ENCODE peak calls at places on chromosomes 6 and 20, in six cellular contexts. H, T, C, F, S and Y are unnamed samples.

GRCh38 chr6:22030730-22031619 is 265.9 kb downstream of the PRL start:
- DNase-seq in T (no peak), C (no peak), S (no peak), F (no peak), H (no peak), Y (no peak)

GRCh38 chr6:134727068-134727467 is 222.8 kb downstream of the ALDH8A1 start:
- DNase-seq in T (peak; percentile 16), S (no peak), F (no peak), C (no peak), H (no peak), Y (no peak)

GRCh38 chr6:137949686-137950390 is 82.8 kb downstream of the TNFAIP3 start:
- DNase-seq in T (no peak), F (no peak), C (no peak), S (no peak), H (no peak), Y (no peak)

GRCh38 chr6:133990321-133990720 is 37.3 kb downstream of the TBPL1 start:
- DNase-seq in S (no peak), F (no peak), T (no peak), C (no peak), H (no peak), Y (no peak)

GRCh38 chr20:34334654-34335407 is 28.2 kb upstream of the ITCH start:
- DNase-seq in S (no peak), T (no peak), C (no peak), F (no peak), H (peak; percentile 18), Y (peak; percentile 28)

GRCh38 chr20:46683939-46684750 is 5.1 kb downstream of the TP53RK start:
- DNase-seq in T (peak; percentile 89), S (peak; percentile 76), C (peak; percentile 69), H (peak; percentile 54), F (no peak), Y (no peak)

GRCh38 chr20:47934761-47935160 is 149.5 kb upstream of the SULF2 start:
- DNase-seq in S (no peak), T (no peak), H (no peak), C (no peak), F (no peak), Y (no peak)

GRCh38 chr20:2616634-2617033 is 35.8 kb upstream of the NOP56 start:
- DNase-seq in F (no peak), C (no peak), T (no peak), H (no peak), S (no peak), Y (no peak)

GRCh38 chr6:132698608-132699007 is 15.2 kb downstream of the VNN1 start:
- DNase-seq in T (no peak), F (no peak), H (no peak), S (no peak), C (no peak), Y (no peak)

GRCh38 chr6:163728442-163729126 is 314.1 kb downstream of the QKI start:
- DNase-seq in T (no peak), H (no peak), C (no peak), F (no peak), S (no peak), Y (no peak)

GRCh38 chr20:63495771-63496403 is 3.0 kb downstream of the EEF1A2 start:
- DNase-seq in F (peak; percentile 49), C (peak; percentile 29), S (no peak), T (peak; percentile 24), H (peak; percentile 75), Y (peak; percentile 80)

GRCh38 chr20:13029687-13030510 is 21.1 kb downstream of the SPTLC3 start:
- DNase-seq in S (peak; percentile 93), H (no peak), F (no peak), T (peak; percentile 92), C (peak; percentile 98), Y (peak; percentile 69)

GRCh38 chr6:70371454-70372105 is 41.7 kb upstream of the FAM135A start:
- DNase-seq in H (no peak), F (peak; percentile 8), S (no peak), T (peak; percentile 87), C (peak; percentile 74), Y (no peak)

GRCh38 chr6:42411431-42411830 is 40.3 kb downstream of the TRERF1 start:
- DNase-seq in C (no peak), F (no peak), T (no peak), H (no peak), S (no peak), Y (no peak)

GRCh38 chr6:33577718-33578117 is 2.4 kb downstream of the BAK1 start:
- DNase-seq in T (no peak), S (no peak), F (no peak), C (no peak), H (no peak), Y (no peak)

GRCh38 chr6:786946-787763 is 94.2 kb upstream of the EXOC2 start:
- DNase-seq in T (peak; percentile 10), F (peak; percentile 10), C (no peak), H (no peak), S (no peak), Y (no peak)

GRCh38 chr6:132414332-132414731 is 13.1 kb upstream of the MOXD1 start:
- DNase-seq in T (no peak), F (no peak), H (no peak), C (no peak), S (no peak), Y (no peak)

GRCh38 chr6:111845441-111845871 is 27.8 kb downstream of the FYN start:
- DNase-seq in T (no peak), F (no peak), C (no peak), S (no peak), H (no peak), Y (no peak)

GRCh38 chr6:162443101-162443500 is 284.5 kb downstream of the PRKN start:
- DNase-seq in T (no peak), C (no peak), S (no peak), H (no peak), F (no peak), Y (no peak)

GRCh38 chr6:162448294-162448693 is 279.3 kb downstream of the PRKN start:
- DNase-seq in C (no peak), T (no peak), H (no peak), F (no peak), S (no peak), Y (no peak)

GRCh38 chr6:162442675-162443074 is 284.9 kb downstream of the PRKN start:
- DNase-seq in S (no peak), T (peak; percentile 2), C (no peak), F (no peak), H (no peak), Y (no peak)
- TF ChIP-seq CTCF in S (peak; percentile 19), T (peak; percentile 5), C (no peak), F (no peak), H (no peak), Y (no peak)

DNA sequence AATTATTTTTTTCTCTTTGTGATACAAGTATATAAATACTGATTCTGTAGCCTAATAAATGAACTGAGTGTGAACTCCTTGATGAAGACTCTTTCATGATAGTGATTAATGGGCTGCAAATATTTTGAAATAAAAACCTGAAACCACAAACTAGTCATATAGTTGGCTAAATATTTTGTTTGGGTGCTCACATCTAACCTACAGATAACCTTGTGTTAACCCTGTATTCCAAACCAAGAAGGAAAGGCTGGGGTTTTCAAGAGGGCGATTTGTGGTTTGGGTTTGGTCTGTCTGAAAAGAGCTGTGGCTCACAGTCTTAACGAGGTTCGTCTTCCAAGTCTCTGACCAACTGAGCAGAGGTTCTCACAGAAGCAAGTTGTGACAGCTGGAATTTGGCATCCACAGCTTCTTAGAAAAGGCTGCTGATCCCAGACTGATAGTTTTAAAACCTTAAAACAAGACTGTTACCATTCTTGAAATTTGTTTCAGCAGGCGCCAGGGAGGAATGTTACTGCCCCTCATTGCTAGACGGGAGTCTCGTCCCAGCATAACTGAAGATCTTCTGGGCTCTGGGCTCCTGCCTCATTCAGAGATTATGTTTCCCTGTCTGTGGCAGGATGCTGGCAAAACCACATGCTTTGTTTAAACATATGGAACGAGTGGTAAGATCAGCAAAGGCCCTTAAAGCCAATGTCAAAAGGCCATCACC is 736.4 kb upstream of the MARCKS start:
- DNase-seq in H (no peak), C (peak; percentile 99), F (peak; percentile 1), T (peak; percentile 88), S (peak; percentile 99), Y (peak; percentile 45)
- TF ChIP-seq CTCF in H (no peak), C (no peak), F (no peak), T (no peak), S (no peak), Y (no peak)

GRCh38 chr6:126335210-126335609 is 4.7 kb upstream of the CENPW start:
- DNase-seq in H (no peak), S (no peak), T (no peak), F (no peak), C (no peak), Y (no peak)

GRCh38 chr6:126341126-126341525 is 1.2 kb downstream of the CENPW start:
- DNase-seq in F (no peak), C (no peak), T (no peak), H (no peak), S (no peak), Y (no peak)

GRCh38 chr6:126337323-126337722 is 2.6 kb upstream of the CENPW start:
- DNase-seq in H (no peak), T (peak; percentile 91), F (peak; percentile 86), S (peak; percentile 10), C (no peak), Y (no peak)

GRCh38 chr6:126344181-126344580 is 4.3 kb downstream of the CENPW start:
- DNase-seq in F (no peak), C (no peak), T (no peak), H (no peak), S (no peak), Y (no peak)

DNA sequence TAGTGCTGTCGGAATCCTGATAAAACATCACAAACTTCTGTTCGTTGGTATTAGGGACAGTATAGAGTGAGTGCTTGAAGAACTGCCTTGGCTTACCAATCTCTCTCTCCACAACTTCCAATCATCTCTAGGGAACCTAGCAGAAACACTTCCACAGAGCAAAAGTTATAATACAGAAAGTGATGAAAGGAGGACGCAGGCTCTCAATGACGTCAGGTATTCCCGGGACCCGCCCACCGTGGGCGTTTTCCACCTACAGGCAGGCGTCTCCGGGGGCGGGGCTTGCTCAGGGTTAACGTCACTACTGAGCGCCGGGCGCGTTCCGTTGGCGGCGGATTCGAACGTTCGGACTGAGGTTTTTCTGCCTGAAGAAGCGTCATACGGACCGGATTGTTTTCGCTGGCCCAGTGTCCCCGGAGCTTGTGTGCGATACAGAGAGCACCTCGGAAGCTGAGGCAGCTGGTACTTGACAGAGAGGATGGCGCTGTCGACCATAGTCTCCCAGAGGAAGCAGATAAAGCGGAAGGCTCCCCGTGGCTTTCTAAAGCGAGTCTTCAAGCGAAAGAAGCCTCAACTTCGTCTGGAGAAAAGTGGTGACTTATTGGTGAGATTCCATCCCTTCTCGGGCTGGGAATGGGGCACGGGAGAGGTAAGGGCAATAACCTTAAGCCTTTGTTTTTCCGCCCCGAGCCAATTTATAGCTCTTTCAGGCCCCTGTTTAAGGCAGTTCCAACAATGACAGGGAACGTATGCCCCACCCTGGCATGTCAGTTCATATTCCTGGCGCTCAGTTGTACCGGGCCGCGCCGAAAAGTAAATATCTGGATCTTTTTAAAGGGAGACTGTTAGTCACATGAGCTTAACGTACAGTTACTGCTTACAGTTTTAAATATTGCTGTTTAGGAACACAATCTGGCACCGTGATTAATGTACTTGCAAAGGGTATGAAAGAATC is at the start of gene CENPW:
- DNase-seq in C (peak; percentile 85), T (peak; percentile 91), H (peak; percentile 85), F (peak; percentile 92), S (peak; percentile 88), Y (peak; percentile 95)
- TF ChIP-seq CTCF in C (no peak), T (no peak), H (no peak), F (no peak), S (no peak), Y (no peak)

DNA sequence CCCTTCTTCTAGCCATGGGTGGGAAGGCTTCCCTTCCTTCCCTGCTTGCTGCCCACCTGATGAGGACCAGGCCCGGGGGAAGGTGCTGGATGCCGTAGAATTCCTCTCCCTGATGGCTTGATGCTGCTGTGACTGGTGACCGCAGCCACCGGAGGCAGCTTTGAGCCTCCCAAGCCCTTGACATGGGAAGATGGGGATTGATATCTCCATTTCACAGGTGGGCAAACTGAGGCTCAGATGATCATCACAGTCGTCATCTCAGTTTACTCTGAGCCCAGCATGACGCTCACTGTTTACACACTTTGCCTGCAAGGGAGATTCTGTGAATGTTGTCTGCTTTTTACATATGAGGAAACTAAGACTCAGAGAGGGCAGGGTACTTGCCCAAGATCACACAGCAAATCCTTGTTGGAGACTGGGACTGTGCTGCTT is 43.9 kb downstream of the SRC start:
- DNase-seq in S (no peak), F (no peak), C (no peak), T (no peak), H (no peak), Y (no peak)
- TF ChIP-seq CTCF in S (peak; percentile 27), F (no peak), C (no peak), T (no peak), H (no peak), Y (no peak)